ENCODE peak calls at places on chromosome 1, in six cellular contexts. R, X, Q, U, T and M are unnamed samples.

GRCh38 chr1:55402117-55402516 is 187.0 kb upstream of the USP24 start:
- DNase-seq in X (no peak), T (no peak), U (no peak), R (no peak), Q (peak; percentile 17), M (no peak)

GRCh38 chr1:108041360-108042143 is 76.6 kb upstream of the VAV3 start:
- DNase-seq in T (no peak), Q (no peak), R (no peak), U (no peak), X (no peak), M (no peak)

GRCh38 chr1:32082022-32082421 is 9.3 kb downstream of the TMEM39B start:
- DNase-seq in Q (no peak), R (no peak), T (no peak), U (no peak), X (no peak), M (no peak)

GRCh38 chr1:186498071-186498470 is 37.2 kb upstream of the PDC start:
- DNase-seq in Q (no peak), R (no peak), X (no peak), U (no peak), T (no peak), M (no peak)

GRCh38 chr1:61953076-61953789 is 211.0 kb downstream of the PATJ start:
- DNase-seq in Q (no peak), T (no peak), X (no peak), R (no peak), U (no peak), M (no peak)

GRCh38 chr1:236524892-236525179 is 1.1 kb downstream of the LGALS8 start:
- DNase-seq in Q (no peak), R (no peak), U (no peak), T (no peak), X (no peak), M (no peak)

GRCh38 chr1:224700915-224701531 is 84.9 kb downstream of the CNIH3 start:
- DNase-seq in T (no peak), U (no peak), Q (peak; percentile 16), X (peak; percentile 49), R (no peak), M (no peak)

GRCh38 chr1:55893155-55893554 is 678.0 kb upstream of the USP24 start:
- DNase-seq in U (no peak), T (no peak), X (peak; percentile 81), Q (peak; percentile 54), R (no peak), M (no peak)

GRCh38 chr1:119279441-119280415 is 88.9 kb upstream of the HAO2 start:
- DNase-seq in R (no peak), U (no peak), Q (no peak), T (no peak), X (peak; percentile 92), M (no peak)

GRCh38 chr1:6143392-6143791 is 36.7 kb downstream of the CHD5 start:
- DNase-seq in X (peak; percentile 59), T (no peak), U (no peak), Q (no peak), R (no peak), M (no peak)

GRCh38 chr1:243268284-243268653 is 12.4 kb downstream of the SDCCAG8 start:
- DNase-seq in R (no peak), U (no peak), X (peak; percentile 99), Q (peak; percentile 87), T (no peak), M (no peak)

GRCh38 chr1:214514032-214514818 is 37.2 kb downstream of the PTPN14 start:
- DNase-seq in R (no peak), T (no peak), X (peak; percentile 67), U (no peak), Q (peak; percentile 75), M (no peak)

GRCh38 chr1:10685851-10686403 is 110.5 kb downstream of the CASZ1 start:
- DNase-seq in Q (peak; percentile 65), T (no peak), U (peak; percentile 75), R (no peak), X (peak; percentile 67), M (no peak)

GRCh38 chr1:63622847-63623566 is 29.8 kb downstream of the PGM1 start:
- DNase-seq in X (no peak), T (peak; percentile 21), Q (no peak), R (no peak), U (peak; percentile 31), M (no peak)

GRCh38 chr1:101066260-101066936 is 40.8 kb upstream of the DPH5 start:
- DNase-seq in R (no peak), Q (no peak), U (no peak), X (no peak), T (no peak), M (no peak)

GRCh38 chr1:162872981-162873380 is 12.0 kb upstream of the CCDC190 start:
- DNase-seq in R (no peak), T (no peak), U (no peak), Q (no peak), X (no peak), M (no peak)
- H3K27ac ChIP-seq in R (no peak overlapping the region), T (no peak overlapping the region), U (no peak overlapping the region), Q (no peak overlapping the region), X (peak overlapping the region; percentile 90), M (no peak overlapping the region)

GRCh38 chr1:34779526-34779925 is 1.5 kb upstream of the GJB3 start:
- DNase-seq in U (no peak), R (no peak), X (peak; percentile 88), Q (no peak), T (no peak), M (no peak)
- H3K27me3 ChIP-seq in U (no peaks in the 10 kb centered on the region), R (peaks cover 23% of the 10 kb centered on the region), X (no peaks in the 10 kb centered on the region), Q (peaks cover 77% of the 10 kb centered on the region), T (peaks cover 67% of the 10 kb centered on the region), M (peaks cover 40% of the 10 kb centered on the region)

DNA sequence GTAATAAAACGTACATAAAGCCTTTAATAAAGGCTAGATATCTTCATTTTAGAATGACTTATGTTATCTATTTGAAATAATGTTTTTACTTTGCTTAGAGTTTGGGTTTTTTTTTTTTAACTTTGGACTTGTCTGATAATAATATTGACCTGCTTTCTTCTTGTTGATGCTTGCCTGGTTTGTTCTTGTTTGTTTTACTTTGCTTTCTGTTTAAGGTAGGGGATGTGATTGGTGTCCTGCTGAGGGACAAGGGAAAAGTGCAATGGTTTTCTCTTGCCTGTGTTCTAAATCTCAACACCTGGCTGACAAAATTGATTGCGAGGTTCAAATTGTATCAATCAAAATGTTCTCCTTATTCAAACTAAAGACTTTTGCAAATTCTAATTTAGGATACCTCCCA is 2.2 kb upstream of the FH start:
- DNase-seq in T (no peak), U (no peak), R (no peak), X (no peak), Q (no peak), M (no peak)
- H3K27ac ChIP-seq in T (no peak overlapping the region), U (no peak overlapping the region), R (no peak overlapping the region), X (no peak overlapping the region), Q (no peak overlapping the region), M (no peak overlapping the region)

GRCh38 chr1:177173976-177174375 is 3.2 kb downstream of the BRINP2 start:
- DNase-seq in R (no peak), U (no peak), T (no peak), X (no peak), Q (no peak), M (no peak)
- H3K27me3 ChIP-seq in R (no peaks in the 10 kb centered on the region), U (peaks cover 7% of the 10 kb centered on the region), T (peaks cover 65% of the 10 kb centered on the region), X (no peaks in the 10 kb centered on the region), Q (peaks cover 71% of the 10 kb centered on the region), M (peaks cover 33% of the 10 kb centered on the region)

DNA sequence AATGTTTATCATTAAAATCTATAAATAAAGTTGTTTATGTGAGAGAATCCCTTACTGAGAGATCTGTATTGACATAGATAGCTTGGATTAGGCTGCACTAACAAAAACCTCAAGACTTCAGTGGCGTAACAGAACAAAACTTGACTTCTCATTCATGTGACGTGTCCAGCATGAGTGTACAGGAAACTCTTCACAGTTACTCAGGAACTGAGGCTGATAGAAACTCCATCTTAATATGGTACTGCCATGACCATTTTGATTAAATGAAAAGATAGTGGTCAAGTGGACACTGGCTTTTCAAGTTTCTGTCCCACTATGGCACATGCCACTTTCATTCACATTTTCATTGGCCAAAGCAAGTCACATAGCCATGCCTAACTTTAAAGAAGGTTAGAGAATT is 3.7 kb downstream of the ST3GAL3 start:
- DNase-seq in Q (peak; percentile 96), U (no peak), T (no peak), X (peak; percentile 34), R (no peak), M (no peak)
- H3K27ac ChIP-seq in Q (peak overlapping the region; percentile 81), U (no peak overlapping the region), T (no peak overlapping the region), X (peak overlapping the region; percentile 50), R (no peak overlapping the region), M (no peak overlapping the region)

GRCh38 chr1:111643097-111643496 is 23.5 kb downstream of the RAP1A start:
- DNase-seq in U (no peak), R (no peak), X (no peak), Q (no peak), T (no peak), M (no peak)
- H3K27me3 ChIP-seq in U (no peaks in the 10 kb centered on the region), R (no peaks in the 10 kb centered on the region), X (no peaks in the 10 kb centered on the region), Q (no peaks in the 10 kb centered on the region), T (no peaks in the 10 kb centered on the region), M (no peaks in the 10 kb centered on the region)

GRCh38 chr1:33298623-33299277 is 22.1 kb downstream of the A3GALT2 start:
- DNase-seq in X (peak; percentile 75), U (peak; percentile 67), Q (peak; percentile 72), R (peak; percentile 62), T (peak; percentile 72), M (peak; percentile 45)
- H3K27ac ChIP-seq in X (no peak overlapping the region), U (no peak overlapping the region), Q (no peak overlapping the region), R (no peak overlapping the region), T (peak overlapping the region; percentile 16), M (no peak overlapping the region)